ENCODE peak calls at places on chromosomes 4 and X, in four cellular contexts. One of them, this sample, is unnamed.

GRCh38 chrX:9048801-9049200 is 14.9 kb upstream of the FAM9B start:
- DNase-seq in WERI-Rb-1: no peak
- DNase-seq in lower lobe of right lung: no peak
- DNase-seq in HCT116: no peak
- DNase-seq in this sample: no peak

GRCh38 chrX:153819398-153820083 is 10.8 kb downstream of the PDZD4 start:
- DNase-seq in WERI-Rb-1: peak
- DNase-seq in lower lobe of right lung: no peak
- DNase-seq in HCT116: no peak
- DNase-seq in this sample: no peak

GRCh38 chr4:44446801-44447562 is 1.6 kb downstream of the KCTD8 start:
- DNase-seq in WERI-Rb-1: peak
- DNase-seq in lower lobe of right lung: no peak
- DNase-seq in HCT116: no peak
- DNase-seq in this sample: no peak

GRCh38 chrX:1029494-1029893 is 183.0 kb downstream of the CRLF2 start:
- DNase-seq in WERI-Rb-1: no peak
- DNase-seq in lower lobe of right lung: no peak
- DNase-seq in HCT116: no peak
- DNase-seq in this sample: no peak

GRCh38 chr4:649751-650310 is 24.2 kb downstream of the ATP5ME start:
- DNase-seq in WERI-Rb-1: no peak
- DNase-seq in lower lobe of right lung: peak
- DNase-seq in HCT116: no peak
- DNase-seq in this sample: no peak

GRCh38 chr4:106898621-106899230 is 137.4 kb downstream of the DKK2 start:
- DNase-seq in WERI-Rb-1: peak
- DNase-seq in lower lobe of right lung: no peak
- DNase-seq in HCT116: peak
- DNase-seq in this sample: no peak

GRCh38 chr4:8819019-8819418 is 52.6 kb downstream of the HMX1 start:
- DNase-seq in WERI-Rb-1: no peak
- DNase-seq in lower lobe of right lung: peak
- DNase-seq in HCT116: no peak
- DNase-seq in this sample: no peak

GRCh38 chr4:139918994-139919393 is 235.0 kb downstream of the MAML3 start:
- DNase-seq in WERI-Rb-1: no peak
- DNase-seq in lower lobe of right lung: no peak
- DNase-seq in HCT116: no peak
- DNase-seq in this sample: no peak

GRCh38 chrX:154374361-154375155 is at the start of gene FLNA:
- DNase-seq in WERI-Rb-1: peak
- DNase-seq in lower lobe of right lung: no peak
- DNase-seq in HCT116: no peak
- DNase-seq in this sample: peak

GRCh38 chr4:87075876-87076275 is 141.1 kb downstream of the AFF1 start:
- DNase-seq in WERI-Rb-1: no peak
- DNase-seq in lower lobe of right lung: no peak
- DNase-seq in HCT116: no peak
- DNase-seq in this sample: no peak

GRCh38 chrX:39736219-39737211 is 361.2 kb downstream of the BCOR start:
- DNase-seq in WERI-Rb-1: no peak
- DNase-seq in lower lobe of right lung: peak
- DNase-seq in HCT116: no peak
- DNase-seq in this sample: no peak

GRCh38 chr4:3091464-3091863 is 17.0 kb downstream of the HTT start:
- DNase-seq in WERI-Rb-1: no peak
- DNase-seq in lower lobe of right lung: no peak
- DNase-seq in HCT116: no peak
- DNase-seq in this sample: no peak

GRCh38 chrX:38986586-38986985 is 185.3 kb downstream of the MID1IP1 start:
- DNase-seq in WERI-Rb-1: peak
- DNase-seq in lower lobe of right lung: no peak
- DNase-seq in HCT116: no peak
- DNase-seq in this sample: no peak

GRCh38 chrX:19704117-19704516 is 183.3 kb downstream of the SH3KBP1 start:
- DNase-seq in WERI-Rb-1: no peak
- DNase-seq in lower lobe of right lung: no peak
- DNase-seq in HCT116: no peak
- DNase-seq in this sample: no peak

GRCh38 chr4:52894408-52894807 is 32.3 kb downstream of the RASL11B start:
- DNase-seq in WERI-Rb-1: no peak
- DNase-seq in lower lobe of right lung: no peak
- DNase-seq in HCT116: no peak
- DNase-seq in this sample: no peak

GRCh38 chr4:72786401-72786990 is 217.5 kb upstream of the ADAMTS3 start:
- DNase-seq in WERI-Rb-1: no peak
- DNase-seq in lower lobe of right lung: no peak
- DNase-seq in HCT116: no peak
- DNase-seq in this sample: no peak

GRCh38 chr4:119841361-119841760 is 212.8 kb upstream of the PDE5A start:
- DNase-seq in WERI-Rb-1: no peak
- DNase-seq in lower lobe of right lung: no peak
- DNase-seq in HCT116: no peak
- DNase-seq in this sample: no peak

GRCh38 chr4:41339812-41340809 is 83.4 kb downstream of the UCHL1 start:
- DNase-seq in WERI-Rb-1: peak
- DNase-seq in lower lobe of right lung: no peak
- DNase-seq in HCT116: no peak
- DNase-seq in this sample: no peak

DNA sequence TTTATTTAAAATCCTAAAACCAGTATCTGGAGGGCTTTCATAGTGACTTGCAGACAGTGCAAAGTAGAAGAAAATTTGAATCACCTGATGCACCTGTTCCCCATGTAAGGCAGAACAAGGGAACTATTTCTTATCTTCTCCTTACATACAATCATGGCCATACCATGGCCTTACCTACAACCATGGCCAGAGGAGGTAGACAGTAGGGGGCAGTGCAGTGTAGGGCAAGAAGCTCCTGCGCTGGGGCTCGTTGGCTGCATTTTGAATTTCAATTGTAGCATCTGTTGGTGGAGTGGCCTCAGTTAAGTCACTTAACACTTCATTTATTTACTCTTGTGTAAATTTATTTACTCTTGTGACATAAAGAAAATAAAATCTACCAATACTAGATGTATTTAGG is 33.0 kb downstream of the GALNTL6 start:
- DNase-seq in WERI-Rb-1: peak
- DNase-seq in lower lobe of right lung: peak
- DNase-seq in HCT116: peak
- DNase-seq in this sample: no peak
- TF ChIP-seq CTCF in WERI-Rb-1: peak
- TF ChIP-seq CTCF in lower lobe of right lung: peak
- TF ChIP-seq CTCF in HCT116: peak
- TF ChIP-seq CTCF in this sample: no peak

DNA sequence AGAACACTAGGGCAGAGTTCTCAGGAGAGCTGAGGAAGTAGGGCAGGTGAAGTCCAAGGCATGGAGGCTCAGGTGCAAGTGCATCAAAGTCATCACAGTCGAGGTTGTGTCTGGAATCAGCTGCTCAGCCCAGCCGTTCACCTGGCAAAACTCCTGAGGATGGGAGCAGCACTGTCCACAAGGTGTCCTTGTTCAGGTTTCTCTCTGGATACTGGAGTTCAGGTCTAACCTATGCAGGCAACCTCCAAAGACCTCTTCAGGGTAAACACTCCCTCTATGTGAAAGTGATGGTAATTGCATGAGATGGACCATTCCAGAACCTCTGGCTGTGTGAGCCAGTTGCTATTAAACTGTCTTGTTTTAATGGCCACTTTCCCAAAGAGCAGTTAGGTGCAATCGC is 120.2 kb upstream of the PSAPL1 start:
- DNase-seq in WERI-Rb-1: no peak
- DNase-seq in lower lobe of right lung: no peak
- DNase-seq in HCT116: no peak
- DNase-seq in this sample: no peak
- TF ChIP-seq CTCF in WERI-Rb-1: peak
- TF ChIP-seq CTCF in lower lobe of right lung: no peak
- TF ChIP-seq CTCF in HCT116: peak
- TF ChIP-seq CTCF in this sample: no peak

GRCh38 chr4:47032405-47033106 is 1.2 kb downstream of the GABRB1 start:
- DNase-seq in WERI-Rb-1: peak
- DNase-seq in lower lobe of right lung: peak
- DNase-seq in HCT116: no peak
- DNase-seq in this sample: no peak
- TF ChIP-seq CTCF in WERI-Rb-1: peak
- TF ChIP-seq CTCF in lower lobe of right lung: peak
- TF ChIP-seq CTCF in HCT116: no peak
- TF ChIP-seq CTCF in this sample: no peak

GRCh38 chrX:7149421-7149820 is 1.5 kb upstream of the PUDP start:
- DNase-seq in WERI-Rb-1: no peak
- DNase-seq in lower lobe of right lung: no peak
- DNase-seq in HCT116: no peak
- DNase-seq in this sample: no peak

GRCh38 chrX:7146703-7147430 is 645 bp upstream of the STS start:
- DNase-seq in WERI-Rb-1: peak
- DNase-seq in lower lobe of right lung: peak
- DNase-seq in HCT116: no peak
- DNase-seq in this sample: peak

GRCh38 chrX:7147431-7147977 is at the start of gene STS:
- DNase-seq in WERI-Rb-1: peak
- DNase-seq in lower lobe of right lung: peak
- DNase-seq in HCT116: no peak
- DNase-seq in this sample: no peak

GRCh38 chrX:7146026-7146702 is 1.3 kb upstream of the STS start:
- DNase-seq in WERI-Rb-1: no peak
- DNase-seq in lower lobe of right lung: no peak
- DNase-seq in HCT116: no peak
- DNase-seq in this sample: no peak

GRCh38 chrX:7147978-7148824 is at the start of gene PUDP:
- DNase-seq in WERI-Rb-1: peak
- DNase-seq in lower lobe of right lung: peak
- DNase-seq in HCT116: peak
- DNase-seq in this sample: peak
- TF ChIP-seq CTCF in WERI-Rb-1: peak
- TF ChIP-seq CTCF in lower lobe of right lung: peak
- TF ChIP-seq CTCF in HCT116: no peak
- TF ChIP-seq CTCF in this sample: no peak

GRCh38 chr4:149896428-149896827 is 80.8 kb upstream of the IQCM start:
- DNase-seq in WERI-Rb-1: peak
- DNase-seq in lower lobe of right lung: no peak
- DNase-seq in HCT116: peak
- DNase-seq in this sample: no peak
- TF ChIP-seq CTCF in WERI-Rb-1: peak
- TF ChIP-seq CTCF in lower lobe of right lung: peak
- TF ChIP-seq CTCF in HCT116: peak
- TF ChIP-seq CTCF in this sample: no peak

DNA sequence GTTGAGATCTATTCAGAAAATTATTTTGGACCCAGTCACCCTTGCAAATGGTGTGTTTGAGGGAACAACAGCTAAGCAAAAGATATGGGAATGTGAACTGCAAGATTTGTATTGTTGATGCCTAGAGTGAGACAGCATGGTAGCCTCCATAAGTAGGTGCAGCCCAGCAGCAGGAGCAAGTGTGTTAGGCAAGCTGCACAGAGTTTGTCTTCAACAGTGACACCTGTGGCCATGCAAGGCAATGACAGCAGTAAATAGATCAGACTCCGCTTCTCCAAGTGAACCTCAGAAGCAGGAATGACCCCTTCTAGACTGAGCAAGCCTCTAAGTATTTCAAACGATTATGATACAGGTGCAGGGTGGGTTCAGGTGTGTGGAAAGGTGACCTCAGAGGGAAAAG is 133.4 kb upstream of the MSX1 start:
- DNase-seq in WERI-Rb-1: no peak
- DNase-seq in lower lobe of right lung: no peak
- DNase-seq in HCT116: peak
- DNase-seq in this sample: no peak
- TF ChIP-seq CTCF in WERI-Rb-1: peak
- TF ChIP-seq CTCF in lower lobe of right lung: no peak
- TF ChIP-seq CTCF in HCT116: no peak
- TF ChIP-seq CTCF in this sample: no peak

GRCh38 chr4:124429746-124430250 is 282.7 kb downstream of the ANKRD50 start:
- DNase-seq in WERI-Rb-1: no peak
- DNase-seq in lower lobe of right lung: no peak
- DNase-seq in HCT116: no peak
- DNase-seq in this sample: no peak
- TF ChIP-seq CTCF in WERI-Rb-1: no peak
- TF ChIP-seq CTCF in lower lobe of right lung: no peak
- TF ChIP-seq CTCF in HCT116: no peak
- TF ChIP-seq CTCF in this sample: no peak

DNA sequence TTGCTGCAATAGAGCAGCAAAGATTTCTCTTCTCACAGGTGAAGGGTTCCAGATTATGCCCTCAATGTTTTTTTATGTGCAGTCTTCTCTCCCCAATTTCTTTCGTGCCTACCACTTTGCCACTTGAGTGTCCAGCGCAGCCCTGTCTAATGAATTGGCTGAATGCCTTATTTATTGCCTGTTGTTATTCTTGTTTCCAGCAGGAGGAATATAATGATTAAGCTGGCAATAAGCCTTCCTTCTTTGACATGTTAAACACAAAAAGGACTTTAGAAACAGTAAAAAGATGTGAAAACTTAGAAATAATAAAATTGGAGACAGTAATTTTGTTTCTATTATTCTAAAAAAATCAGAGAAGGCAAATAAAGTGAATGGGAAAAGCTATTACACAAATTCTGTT is 34.6 kb upstream of the FRAS1 start:
- DNase-seq in WERI-Rb-1: no peak
- DNase-seq in lower lobe of right lung: no peak
- DNase-seq in HCT116: no peak
- DNase-seq in this sample: no peak
- TF ChIP-seq CTCF in WERI-Rb-1: no peak
- TF ChIP-seq CTCF in lower lobe of right lung: no peak
- TF ChIP-seq CTCF in HCT116: no peak
- TF ChIP-seq CTCF in this sample: no peak